ENCODE peak calls at places on chromosomes 5 and 9, in eight cellular contexts. H is right atrium auricular region, R is uterus, U is kidney, I is endothelial cell of umbilical vein, E is PC-3, L is stomach, Z is RWPE1. N is an unnamed sample.

GRCh38 chr5:80937591-80937990 is 22.6 kb upstream of the RASGRF2 start:
- DNase-seq in R (no peak), I (no peak), Z (peak), H (no peak), E (peak), L (no peak), U (no peak), N (no peak)

GRCh38 chr5:150058480-150059126 is 27.8 kb downstream of the CSF1R start:
- DNase-seq in I (no peak), L (no peak), E (peak), H (no peak), Z (peak), U (no peak), R (no peak), N (no peak)

GRCh38 chr5:150159741-150160179 is 4.1 kb upstream of the PDGFRB start:
- DNase-seq in Z (no peak), U (no peak), E (no peak), R (peak), L (no peak), H (peak), I (no peak), N (no peak)

GRCh38 chr5:173785421-173785820 is 102.7 kb upstream of the CPEB4 start:
- DNase-seq in Z (no peak), E (no peak), L (no peak), I (no peak), H (no peak), U (no peak), R (no peak), N (no peak)

GRCh38 chr9:129624168-129624759 is 1.7 kb upstream of the NTMT1 start:
- DNase-seq in H (no peak), L (peak), U (no peak), E (peak), R (no peak), Z (peak), I (peak), N (peak)

GRCh38 chr9:14616188-14616982 is 76.8 kb downstream of the ZDHHC21 start:
- DNase-seq in H (no peak), R (no peak), I (peak), E (peak), U (no peak), Z (peak), L (no peak), N (no peak)

GRCh38 chr5:154755361-154756202 is at the start of gene LARP1:
- DNase-seq in H (no peak), I (peak), R (no peak), U (no peak), Z (peak), L (peak), E (no peak), N (peak)

GRCh38 chr5:17105744-17106450 is 111.5 kb upstream of the BASP1 start:
- DNase-seq in U (no peak), R (no peak), Z (peak), E (peak), L (no peak), I (peak), H (no peak), N (no peak)

GRCh38 chr9:97773091-97773490 is 76.0 kb upstream of the XPA start:
- DNase-seq in I (no peak), R (no peak), U (no peak), Z (peak), L (no peak), H (no peak), E (peak), N (no peak)

GRCh38 chr9:93390953-93391515 is 60.5 kb upstream of the FAM120A start:
- DNase-seq in E (peak), U (no peak), R (no peak), I (no peak), Z (no peak), H (no peak), L (no peak), N (no peak)

GRCh38 chr5:125012727-125013451 is 266.4 kb upstream of the ZNF608 start:
- DNase-seq in E (no peak), R (no peak), I (no peak), U (no peak), H (no peak), Z (no peak), L (no peak), N (no peak)

GRCh38 chr5:66171349-66172344 is 27.5 kb downstream of the SREK1 start:
- DNase-seq in L (no peak), E (peak), I (peak), Z (peak), R (no peak), H (no peak), U (no peak), N (no peak)

GRCh38 chr9:13728917-13729811 is 449.7 kb upstream of the MPDZ start:
- DNase-seq in Z (peak), H (no peak), U (no peak), E (peak), R (no peak), L (no peak), I (peak), N (no peak)

GRCh38 chr5:45795458-45795857 is 99.3 kb upstream of the HCN1 start:
- DNase-seq in E (no peak), R (no peak), L (no peak), Z (no peak), U (no peak), I (no peak), H (no peak), N (no peak)

GRCh38 chr9:75889977-75890540 is 414 bp upstream of the PCSK5 start:
- DNase-seq in H (peak), L (peak), I (no peak), U (no peak), R (peak), E (peak), Z (no peak), N (no peak)

GRCh38 chr5:172150514-172151425 is 37.3 kb downstream of the STK10 start:
- DNase-seq in U (peak), E (no peak), I (no peak), Z (no peak), H (peak), L (peak), R (no peak), N (peak)

GRCh38 chr5:14685757-14686156 is 21.2 kb downstream of the OTULIN start:
- DNase-seq in U (no peak), H (no peak), R (no peak), E (peak), Z (peak), L (no peak), I (peak), N (no peak)

GRCh38 chr5:96919754-96920197 is 16.1 kb upstream of the LNPEP start:
- DNase-seq in L (no peak), H (no peak), R (no peak), E (no peak), I (no peak), U (no peak), Z (no peak), N (no peak)

GRCh38 chr5:96316017-96316416 is 117.0 kb downstream of the PCSK1 start:
- DNase-seq in E (no peak), I (no peak), H (no peak), L (no peak), U (no peak), Z (no peak), R (no peak), N (no peak)

GRCh38 chr5:76789991-76790571 is 28.7 kb upstream of the F2RL1 start:
- DNase-seq in Z (no peak), H (no peak), U (no peak), E (no peak), L (no peak), I (no peak), R (no peak), N (no peak)

GRCh38 chr5:68419637-68420452 is 204.3 kb downstream of the PIK3R1 start:
- DNase-seq in R (peak), E (no peak), U (peak), Z (peak), I (peak), L (no peak), H (no peak), N (peak)

GRCh38 chr5:135715267-135716050 is 119.0 kb upstream of the SLC25A48 start:
- DNase-seq in L (no peak), I (no peak), H (no peak), Z (peak), R (no peak), U (no peak), E (no peak), N (no peak)

GRCh38 chr5:72702881-72703434 is 113.5 kb upstream of the TNPO1 start:
- DNase-seq in E (no peak), H (no peak), L (no peak), Z (no peak), R (no peak), U (no peak), I (no peak), N (no peak)

GRCh38 chr5:93735378-93735777 is 6.0 kb downstream of the POU5F2 start:
- DNase-seq in I (peak), H (no peak), L (no peak), Z (no peak), U (no peak), E (no peak), R (no peak), N (no peak)

GRCh38 chr5:96150007-96150406 is 188.4 kb upstream of the ELL2 start:
- DNase-seq in U (no peak), I (no peak), L (no peak), E (no peak), H (no peak), Z (no peak), R (no peak), N (no peak)

GRCh38 chr5:54109931-54110330 is 200.4 kb downstream of the ARL15 start:
- DNase-seq in H (no peak), L (no peak), R (no peak), Z (no peak), U (no peak), I (no peak), E (no peak), N (no peak)

GRCh38 chr5:144141581-144141980 is 28.9 kb downstream of the YIPF5 start:
- DNase-seq in I (no peak), R (no peak), Z (no peak), U (no peak), H (no peak), L (no peak), E (no peak), N (no peak)

GRCh38 chr5:80255425-80255751 is 460 bp downstream of the SERINC5 start:
- DNase-seq in R (peak), I (no peak), E (peak), L (peak), Z (peak), U (peak), H (peak), N (no peak)

GRCh38 chr5:95060100-95060499 is 224.8 kb downstream of the MCTP1 start:
- DNase-seq in Z (no peak), L (no peak), U (no peak), I (no peak), R (no peak), E (no peak), H (no peak), N (no peak)

DNA sequence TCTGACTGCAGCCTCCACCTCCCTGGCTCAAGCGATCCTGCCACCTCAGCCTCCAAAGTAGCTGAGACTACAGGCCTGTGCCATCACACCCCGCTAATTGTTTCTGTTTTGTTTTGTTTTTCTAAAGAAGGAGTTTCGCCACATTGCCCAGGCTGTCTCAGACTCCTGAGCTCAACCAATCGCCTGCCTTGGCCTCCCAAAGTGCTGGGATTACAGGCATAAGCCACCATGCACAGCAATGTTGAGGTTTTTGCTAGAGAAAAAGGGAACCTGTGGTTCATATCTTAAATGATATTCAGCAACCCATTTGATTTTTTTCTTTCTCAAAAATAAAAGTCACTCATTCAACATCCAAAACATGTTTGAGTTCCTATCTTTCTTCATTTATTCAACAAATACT is 20.4 kb upstream of the DELE1 start:
- DNase-seq in H (no peak), L (no peak), I (no peak), U (no peak), Z (no peak), E (no peak), R (no peak), N (no peak)
- H3K27ac ChIP-seq in H (no peak), L (no peak), I (no peak), U (no peak), Z (no peak), E (no peak), R (no peak), N (no peak)

DNA sequence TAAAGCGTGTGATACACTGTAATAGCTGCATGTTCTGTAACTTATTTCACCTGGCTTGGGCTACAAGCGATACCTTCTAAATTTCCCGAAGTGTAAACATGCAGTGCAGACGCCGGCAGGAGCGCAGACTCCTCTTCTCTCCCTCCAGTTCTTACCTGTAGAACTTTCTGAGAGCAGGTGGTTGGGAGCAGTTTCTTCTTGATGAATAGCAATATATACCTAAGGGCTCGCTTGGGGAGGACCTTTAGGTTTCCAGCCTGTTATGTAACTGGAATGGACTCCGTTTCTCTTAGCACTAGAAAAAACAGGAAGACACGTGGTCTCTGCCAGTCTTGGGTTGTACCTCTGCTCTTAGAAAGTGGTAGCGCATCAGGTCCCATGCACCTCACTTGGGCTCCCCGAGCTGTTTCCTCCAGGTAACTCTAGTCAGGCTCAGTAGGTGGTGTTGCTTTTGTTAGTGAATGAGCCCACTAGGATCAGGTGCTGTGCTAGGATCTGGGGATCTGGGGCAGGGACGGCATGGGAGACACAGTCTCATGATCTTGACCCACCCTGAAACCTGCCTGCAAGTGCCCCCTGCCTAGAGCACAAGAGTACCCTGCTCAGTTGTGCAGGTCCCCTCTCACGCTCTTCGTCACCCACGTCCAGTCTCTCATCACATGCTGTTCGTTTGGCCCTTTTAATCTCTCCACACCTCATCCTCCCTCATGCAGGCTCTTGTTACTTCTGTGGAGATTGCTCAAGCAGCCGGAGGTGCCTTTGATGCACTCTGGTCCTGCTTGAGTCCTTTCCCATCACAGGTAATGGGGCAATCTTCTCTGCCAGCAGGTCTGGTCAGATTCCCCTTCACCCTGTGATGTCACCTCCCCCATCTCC is 2.8 kb downstream of the TENT4A start:
- DNase-seq in H (peak), I (no peak), U (no peak), Z (no peak), E (no peak), L (no peak), R (no peak), N (no peak)
- H3K27ac ChIP-seq in H (no peak), I (no peak), U (no peak), Z (peak), E (no peak), L (no peak), R (no peak), N (no peak)

DNA sequence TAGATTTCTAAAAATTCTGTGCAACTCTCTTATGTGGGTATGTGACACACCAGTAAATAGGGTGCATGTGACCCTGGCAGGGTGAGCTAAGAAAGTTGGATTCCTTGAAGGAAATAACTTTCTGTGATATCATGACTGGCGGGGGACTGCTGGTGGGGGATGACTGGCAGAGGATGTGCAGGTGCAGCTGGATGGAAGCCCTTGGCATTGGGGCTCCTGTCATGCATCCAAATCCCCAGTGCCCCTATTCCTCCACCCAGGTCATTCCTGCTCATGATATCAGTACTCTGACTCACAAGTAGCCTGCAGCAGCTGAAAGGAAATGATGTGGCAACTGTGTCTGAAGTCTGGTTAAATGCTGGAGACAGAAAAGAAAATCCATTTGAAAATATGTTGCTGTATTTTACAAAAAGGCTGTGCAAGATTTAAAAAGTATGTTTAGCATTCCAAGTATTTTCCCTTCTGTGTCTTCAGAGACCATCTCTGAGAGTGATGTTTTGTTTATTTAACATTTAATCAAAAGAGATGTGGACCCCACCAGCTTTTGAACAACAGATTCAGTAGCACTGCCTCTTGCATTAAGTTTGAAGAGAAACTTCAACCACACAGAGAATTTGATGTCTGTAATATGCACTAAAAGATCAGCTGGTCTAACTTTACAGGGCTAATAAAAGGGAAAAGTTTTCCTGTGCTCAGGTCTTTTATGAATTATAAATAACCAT is 17.9 kb upstream of the ZSWIM6 start:
- DNase-seq in E (peak), I (peak), R (no peak), H (no peak), U (no peak), L (no peak), Z (peak), N (no peak)
- H3K27ac ChIP-seq in E (peak), I (peak), R (no peak), H (no peak), U (no peak), L (no peak), Z (peak), N (no peak)

GRCh38 chr9:125749287-125749935 is 2.2 kb downstream of the PBX3 start:
- DNase-seq in I (peak), U (no peak), H (no peak), L (no peak), E (no peak), R (no peak), Z (no peak), N (no peak)
- H3K27ac ChIP-seq in I (no peak), U (no peak), H (peak), L (peak), E (no peak), R (peak), Z (no peak), N (peak)

DNA sequence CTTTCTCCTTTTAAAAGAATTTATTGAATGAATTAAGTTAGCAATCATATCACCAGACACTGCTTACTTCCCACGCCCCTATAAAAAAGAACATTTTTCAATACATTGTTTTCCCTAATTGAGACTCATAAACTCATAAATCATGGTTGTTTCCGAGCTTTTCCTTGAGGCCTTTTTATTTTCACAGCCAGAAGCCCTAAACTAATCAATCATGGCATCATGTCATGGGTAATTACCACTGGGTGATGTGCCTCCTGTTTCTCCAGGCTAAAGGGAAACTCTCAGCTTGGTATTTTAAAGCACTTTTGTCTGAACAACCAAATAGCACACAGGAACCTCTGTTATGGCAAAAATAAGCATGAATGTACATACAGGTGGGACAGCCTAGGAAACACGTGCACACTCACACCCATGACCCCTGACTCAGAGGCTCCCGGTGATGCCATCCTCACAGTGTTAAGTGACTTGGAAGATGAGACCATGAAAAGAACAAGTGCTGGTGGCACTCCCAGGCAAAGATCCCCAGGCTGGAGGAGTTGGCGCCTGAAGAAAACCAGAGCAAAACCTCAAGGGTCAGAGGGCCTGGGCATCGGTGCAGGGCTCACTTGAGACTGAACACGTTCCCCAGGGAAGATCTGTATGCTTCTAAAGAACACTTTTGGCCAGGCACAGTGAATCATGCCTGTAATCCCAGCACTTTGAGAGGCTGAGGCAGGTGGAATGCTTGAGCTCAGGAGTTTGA is 154.4 kb downstream of the ROR2 start:
- DNase-seq in L (no peak), E (peak), U (no peak), Z (peak), I (no peak), H (no peak), R (no peak), N (no peak)
- H3K27ac ChIP-seq in L (peak), E (no peak), U (no peak), Z (peak), I (no peak), H (peak), R (no peak), N (no peak)

GRCh38 chr5:116750626-116751188 is 176.1 kb upstream of the SEMA6A start:
- DNase-seq in U (no peak), I (no peak), H (no peak), Z (no peak), R (no peak), L (no peak), E (no peak), N (no peak)
- H3K27ac ChIP-seq in U (no peak), I (no peak), H (no peak), Z (no peak), R (no peak), L (no peak), E (no peak), N (no peak)

DNA sequence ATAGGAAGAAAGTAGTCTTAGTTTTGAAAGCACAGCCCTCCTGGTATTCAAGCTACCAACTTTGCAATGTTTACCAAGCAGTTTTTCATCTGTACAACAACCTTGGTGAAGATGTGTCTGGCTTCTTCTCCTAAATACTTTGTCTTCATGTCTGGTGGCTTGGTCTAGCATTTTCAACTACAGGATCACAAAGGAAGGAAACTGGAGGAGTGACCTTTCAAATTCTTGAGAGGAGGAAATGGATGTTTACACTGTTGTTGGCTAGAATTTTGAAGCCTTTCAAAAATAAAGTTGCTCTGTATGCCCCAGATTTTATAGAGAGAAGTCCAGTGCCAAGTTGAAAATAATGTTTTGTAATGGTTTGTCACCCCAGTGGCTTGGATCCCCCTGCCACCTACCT is 16.3 kb downstream of the PAM start:
- DNase-seq in E (no peak), L (no peak), H (no peak), R (no peak), I (peak), U (no peak), Z (no peak), N (no peak)
- H3K27ac ChIP-seq in E (no peak), L (no peak), H (peak), R (peak), I (peak), U (no peak), Z (no peak), N (no peak)